ENCODE peak calls at places on chromosomes 13 and 19, in five cellular contexts. H, M, C, N and W are unnamed samples.
A peak's percentile ranks its signal among the peaks of the same experiment; 100 is the strongest.

GRCh38 chr13:20148501-20149183 is 12.2 kb downstream of the GJA3 start:
- DNase-seq in H (no peak), M (no peak), C (no peak), N (no peak), W (no peak)

GRCh38 chr13:74114202-74114601 is 20.0 kb downstream of the KLF12 start:
- DNase-seq in N (no peak), M (no peak), C (no peak), H (no peak), W (no peak)

GRCh38 chr13:62331384-62331783 is 915.7 kb upstream of the PCDH20 start:
- DNase-seq in M (no peak), H (no peak), N (no peak), C (no peak), W (no peak)

GRCh38 chr13:82654851-82655517 is 1227.3 kb downstream of the SLITRK1 start:
- DNase-seq in H (no peak), N (no peak), M (no peak), C (no peak), W (no peak)

GRCh38 chr13:40589285-40590109 is 76.9 kb downstream of the FOXO1 start:
- DNase-seq in H (peak; percentile 88), N (no peak), M (no peak), C (peak; percentile 25), W (no peak)

GRCh38 chr13:112814905-112815585 is 125.2 kb downstream of the ATP11A start:
- DNase-seq in H (no peak), M (no peak), C (no peak), N (no peak), W (no peak)

GRCh38 chr19:47176071-47176626 is 45.5 kb downstream of the SAE1 start:
- DNase-seq in N (no peak), M (no peak), H (no peak), C (no peak), W (no peak)

GRCh38 chr13:97567510-97568243 is 133.7 kb downstream of the RAP2A start:
- DNase-seq in N (no peak), C (peak; percentile 14), M (no peak), H (peak; percentile 37), W (peak; percentile 20)

GRCh38 chr19:40907968-40908735 is 26.1 kb upstream of the CYP2A7 start:
- DNase-seq in N (no peak), C (peak; percentile 29), H (no peak), M (no peak), W (no peak)

GRCh38 chr19:40700083-40700482 is 9.6 kb upstream of the NUMBL start:
- DNase-seq in N (no peak), M (no peak), C (no peak), H (no peak), W (no peak)

GRCh38 chr13:93775507-93776108 is 549.0 kb downstream of the GPC6 start:
- DNase-seq in C (no peak), N (no peak), H (no peak), M (no peak), W (no peak)

GRCh38 chr19:17209126-17210036 is 5.8 kb upstream of the USE1 start:
- DNase-seq in M (peak; percentile 95), N (peak; percentile 97), C (peak; percentile 68), H (no peak), W (peak; percentile 73)

GRCh38 chr13:76992548-76993001 is 694 bp downstream of the CLN5 start:
- DNase-seq in C (no peak), M (peak; percentile 29), H (no peak), N (no peak), W (no peak)

GRCh38 chr13:24381539-24382265 is 72.3 kb downstream of the C1QTNF9 start:
- DNase-seq in C (no peak), H (no peak), M (no peak), N (no peak), W (no peak)

GRCh38 chr19:46791944-46792343 is 3.5 kb upstream of the SLC1A5 start:
- DNase-seq in N (no peak), M (peak; percentile 52), C (no peak), H (no peak), W (no peak)

GRCh38 chr19:43738780-43739211 is 16.0 kb downstream of the SMG9 start:
- DNase-seq in M (no peak), C (no peak), N (no peak), H (no peak), W (no peak)

GRCh38 chr13:79709526-79709925 is 228.6 kb downstream of the NDFIP2 start:
- DNase-seq in N (no peak), M (no peak), C (no peak), H (no peak), W (no peak)

GRCh38 chr13:79716191-79716590 is 235.2 kb downstream of the NDFIP2 start:
- DNase-seq in N (no peak), H (no peak), M (no peak), C (no peak), W (no peak)

GRCh38 chr13:79710376-79710775 is 229.4 kb downstream of the NDFIP2 start:
- DNase-seq in C (no peak), H (no peak), N (no peak), M (peak; percentile 35), W (no peak)

DNA sequence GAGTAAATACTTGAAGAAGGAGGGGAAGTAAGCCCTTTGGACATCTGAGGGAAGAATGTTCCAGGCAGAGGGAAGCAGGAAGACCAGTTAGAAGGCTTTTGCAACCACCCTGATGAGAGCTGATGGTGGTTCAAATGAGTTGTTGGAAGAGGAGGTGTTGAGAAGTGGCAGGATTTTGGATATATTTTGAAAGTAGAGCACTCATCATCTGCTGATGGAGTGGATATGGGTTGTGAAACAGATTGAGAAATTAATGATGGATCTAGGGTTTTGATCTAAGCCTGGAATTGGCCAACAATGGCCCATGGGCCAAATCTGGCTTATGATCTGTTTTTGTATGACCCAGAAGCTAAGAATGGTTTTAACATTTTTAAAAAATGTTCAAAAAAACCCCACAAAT is 230.7 kb downstream of the NDFIP2 start:
- DNase-seq in M (no peak), C (no peak), N (no peak), H (no peak), W (no peak)
- TF ChIP-seq TAF1 in M (no peak), C (no peak), N (no peak), H (no peak), W (no peak)

DNA sequence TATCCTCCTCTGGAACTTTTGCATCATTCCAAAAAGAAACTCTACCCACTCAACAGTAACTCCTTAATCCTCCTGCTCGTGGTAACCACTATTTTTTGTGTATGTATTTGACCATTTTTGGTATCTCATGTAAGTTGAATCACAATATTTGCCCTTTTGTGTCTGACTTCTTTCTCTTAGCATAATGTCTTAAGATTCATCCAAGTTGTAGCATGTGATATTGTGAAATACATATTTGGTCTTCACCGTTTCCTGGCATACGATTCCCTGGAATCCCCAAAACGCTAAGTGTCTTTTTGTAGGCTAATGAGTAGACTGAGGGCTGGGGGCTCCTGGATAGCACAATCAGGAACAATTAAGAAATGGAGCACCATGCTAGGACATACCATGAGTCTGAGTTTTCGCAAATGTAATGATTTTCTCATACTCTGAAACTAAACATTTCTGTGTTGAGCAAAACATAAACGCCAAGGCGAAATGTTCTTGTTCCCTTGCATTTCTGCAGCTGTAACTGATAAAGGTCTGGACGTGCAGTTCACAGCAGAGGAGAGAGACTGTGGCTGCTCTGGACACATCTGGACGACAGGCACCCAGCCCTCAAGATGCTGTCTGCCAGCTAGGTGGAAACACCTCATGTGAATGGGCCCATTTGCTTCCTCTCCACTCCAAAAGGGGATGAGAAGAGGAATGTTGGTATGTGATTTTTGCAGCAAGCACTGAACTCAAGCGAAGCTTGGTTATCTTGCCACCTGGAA is 38.4 kb downstream of the BRD4 start:
- DNase-seq in C (no peak), N (no peak), H (no peak), M (peak; percentile 54), W (no peak)
- TF ChIP-seq POLR2AphosphoS5 in C (no peak), N (no peak), H (no peak), M (no peak), W (no peak)

GRCh38 chr19:49165111-49165750 is 7.6 kb downstream of the TRPM4 start:
- DNase-seq in C (no peak), M (no peak), N (no peak), H (no peak), W (no peak)
- TF ChIP-seq TAF1 in C (no peak), M (no peak), N (no peak), H (no peak), W (no peak)

GRCh38 chr13:48909088-48909389 is 66.7 kb upstream of the FNDC3A start:
- DNase-seq in C (no peak), H (no peak), M (no peak), N (no peak), W (no peak)
- TF ChIP-seq POLR2AphosphoS5 in C (no peak), H (no peak), M (no peak), N (no peak), W (no peak)

DNA sequence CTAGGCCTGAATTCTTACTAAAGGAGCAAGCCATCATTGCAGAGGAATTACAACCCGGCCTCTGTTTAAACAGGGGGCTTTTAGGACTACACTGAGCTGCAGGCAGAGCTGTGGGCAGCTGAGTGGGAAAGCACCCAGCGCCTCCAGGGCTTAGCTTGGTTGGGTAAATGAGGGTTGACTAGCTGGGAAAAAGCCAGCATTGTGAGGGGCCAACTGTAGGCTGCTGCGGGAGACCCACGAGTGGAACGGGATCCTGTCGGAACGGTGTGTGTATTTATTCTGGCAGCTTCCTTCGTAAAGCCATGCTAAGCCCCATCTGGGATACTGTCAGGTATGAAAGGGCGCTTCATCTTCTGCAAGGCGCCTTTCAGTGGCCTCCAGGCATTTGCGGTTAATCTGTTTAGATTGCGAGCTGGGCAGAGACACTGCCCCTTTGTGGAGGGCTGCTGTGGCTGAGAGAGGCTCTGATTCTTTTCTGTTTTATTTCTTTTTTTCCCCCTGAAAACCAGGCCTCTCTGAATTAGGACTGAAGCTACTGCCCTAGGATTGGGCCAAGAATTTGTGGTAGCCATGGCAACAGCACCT is 39.5 kb upstream of the CNMD start:
- DNase-seq in N (no peak), H (no peak), C (no peak), M (peak; percentile 30), W (no peak)
- TF ChIP-seq TAF1 in N (no peak), H (no peak), C (no peak), M (no peak), W (no peak)

DNA sequence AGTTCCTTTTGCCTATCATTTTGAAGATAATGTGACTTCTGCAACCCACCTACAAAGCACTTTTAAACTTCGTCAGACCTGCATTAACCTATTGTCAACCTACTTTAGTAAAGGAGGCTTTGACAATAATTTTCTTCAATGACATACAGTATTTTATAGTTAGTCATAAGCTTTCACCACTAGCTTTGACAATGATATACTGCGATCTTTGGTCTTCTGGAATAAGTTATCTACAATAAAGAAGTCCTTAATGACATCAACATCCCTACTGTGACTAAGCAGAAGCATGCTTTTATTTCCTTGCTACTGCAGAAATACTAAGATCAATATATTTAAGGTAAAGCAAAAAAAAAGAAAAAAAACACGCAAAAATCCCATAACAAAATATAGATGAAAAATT is 9.5 kb downstream of the PCDH17 start:
- DNase-seq in N (no peak), H (no peak), C (no peak), M (no peak), W (no peak)
- TF ChIP-seq POLR2AphosphoS5 in N (no peak), H (no peak), C (no peak), M (no peak), W (no peak)